ENCODE peak calls at places on chromosomes 7 and 10, in six cellular contexts. One of them, this sample, is unnamed.

GRCh38 chr7:122556873-122557542 is 141.9 kb downstream of the RNF133 start:
- DNase-seq in activated CD4-positive, alpha-beta T cell treated with anti-CD3 and anti-CD28 coated beads, Interleukin-2, amount 10 ng/mL, durations not matched to agents 7 days and 5 days: no peak
- DNase-seq in activated T-cell treated with anti-CD3 and anti-CD28 coated beads for 1 hour: no peak
- DNase-seq in NCI-H1105: no peak
- DNase-seq in psoas muscle: no peak
- DNase-seq in GM13976: no peak
- DNase-seq in this sample: no peak

GRCh38 chr10:49594594-49594993 is 15.5 kb upstream of the SLC18A3 start:
- DNase-seq in activated CD4-positive, alpha-beta T cell treated with anti-CD3 and anti-CD28 coated beads, Interleukin-2, amount 10 ng/mL, durations not matched to agents 7 days and 5 days: peak
- DNase-seq in psoas muscle: no peak
- DNase-seq in NCI-H1105: no peak
- DNase-seq in activated T-cell treated with anti-CD3 and anti-CD28 coated beads for 1 hour: no peak
- DNase-seq in GM13976: peak
- DNase-seq in this sample: peak

GRCh38 chr7:74581916-74582440 is 75.5 kb upstream of the GTF2I start:
- DNase-seq in activated CD4-positive, alpha-beta T cell treated with anti-CD3 and anti-CD28 coated beads, Interleukin-2, amount 10 ng/mL, durations not matched to agents 7 days and 5 days: no peak
- DNase-seq in psoas muscle: no peak
- DNase-seq in GM13976: no peak
- DNase-seq in NCI-H1105: no peak
- DNase-seq in activated T-cell treated with anti-CD3 and anti-CD28 coated beads for 1 hour: no peak
- DNase-seq in this sample: no peak

GRCh38 chr10:113858541-113858940 is 4.1 kb downstream of the NHLRC2 start:
- DNase-seq in psoas muscle: no peak
- DNase-seq in activated T-cell treated with anti-CD3 and anti-CD28 coated beads for 1 hour: no peak
- DNase-seq in GM13976: no peak
- DNase-seq in activated CD4-positive, alpha-beta T cell treated with anti-CD3 and anti-CD28 coated beads, Interleukin-2, amount 10 ng/mL, durations not matched to agents 7 days and 5 days: no peak
- DNase-seq in NCI-H1105: no peak
- DNase-seq in this sample: no peak

GRCh38 chr7:6092953-6093354 is 61.8 kb downstream of the ANKRD61 start:
- DNase-seq in NCI-H1105: no peak
- DNase-seq in psoas muscle: no peak
- DNase-seq in activated T-cell treated with anti-CD3 and anti-CD28 coated beads for 1 hour: no peak
- DNase-seq in activated CD4-positive, alpha-beta T cell treated with anti-CD3 and anti-CD28 coated beads, Interleukin-2, amount 10 ng/mL, durations not matched to agents 7 days and 5 days: no peak
- DNase-seq in GM13976: no peak
- DNase-seq in this sample: no peak

GRCh38 chr10:101631821-101632475 is 43.8 kb downstream of the DPCD start:
- DNase-seq in GM13976: no peak
- DNase-seq in activated CD4-positive, alpha-beta T cell treated with anti-CD3 and anti-CD28 coated beads, Interleukin-2, amount 10 ng/mL, durations not matched to agents 7 days and 5 days: no peak
- DNase-seq in psoas muscle: no peak
- DNase-seq in NCI-H1105: no peak
- DNase-seq in activated T-cell treated with anti-CD3 and anti-CD28 coated beads for 1 hour: no peak
- DNase-seq in this sample: no peak

GRCh38 chr7:43454936-43455518 is 127.9 kb upstream of the STK17A start:
- DNase-seq in psoas muscle: no peak
- DNase-seq in GM13976: peak
- DNase-seq in activated T-cell treated with anti-CD3 and anti-CD28 coated beads for 1 hour: no peak
- DNase-seq in NCI-H1105: peak
- DNase-seq in activated CD4-positive, alpha-beta T cell treated with anti-CD3 and anti-CD28 coated beads, Interleukin-2, amount 10 ng/mL, durations not matched to agents 7 days and 5 days: no peak
- DNase-seq in this sample: no peak

GRCh38 chr10:76282122-76283030 is 851.0 kb downstream of the LRMDA start:
- DNase-seq in psoas muscle: no peak
- DNase-seq in activated T-cell treated with anti-CD3 and anti-CD28 coated beads for 1 hour: no peak
- DNase-seq in NCI-H1105: peak
- DNase-seq in activated CD4-positive, alpha-beta T cell treated with anti-CD3 and anti-CD28 coated beads, Interleukin-2, amount 10 ng/mL, durations not matched to agents 7 days and 5 days: no peak
- DNase-seq in GM13976: no peak
- DNase-seq in this sample: no peak

GRCh38 chr7:17376595-17376994 is 78.1 kb downstream of the AHR start:
- DNase-seq in GM13976: no peak
- DNase-seq in activated T-cell treated with anti-CD3 and anti-CD28 coated beads for 1 hour: no peak
- DNase-seq in psoas muscle: no peak
- DNase-seq in NCI-H1105: no peak
- DNase-seq in activated CD4-positive, alpha-beta T cell treated with anti-CD3 and anti-CD28 coated beads, Interleukin-2, amount 10 ng/mL, durations not matched to agents 7 days and 5 days: no peak
- DNase-seq in this sample: no peak

GRCh38 chr10:25858076-25858475 is 76.0 kb upstream of the MYO3A start:
- DNase-seq in psoas muscle: no peak
- DNase-seq in activated T-cell treated with anti-CD3 and anti-CD28 coated beads for 1 hour: no peak
- DNase-seq in activated CD4-positive, alpha-beta T cell treated with anti-CD3 and anti-CD28 coated beads, Interleukin-2, amount 10 ng/mL, durations not matched to agents 7 days and 5 days: no peak
- DNase-seq in NCI-H1105: no peak
- DNase-seq in GM13976: no peak
- DNase-seq in this sample: no peak

GRCh38 chr7:29970158-29970557 is 19.4 kb downstream of the SCRN1 start:
- DNase-seq in psoas muscle: no peak
- DNase-seq in activated CD4-positive, alpha-beta T cell treated with anti-CD3 and anti-CD28 coated beads, Interleukin-2, amount 10 ng/mL, durations not matched to agents 7 days and 5 days: no peak
- DNase-seq in GM13976: no peak
- DNase-seq in NCI-H1105: no peak
- DNase-seq in activated T-cell treated with anti-CD3 and anti-CD28 coated beads for 1 hour: no peak
- DNase-seq in this sample: no peak

GRCh38 chr7:80047032-80047431 is 87.6 kb upstream of the GNAI1 start:
- DNase-seq in activated CD4-positive, alpha-beta T cell treated with anti-CD3 and anti-CD28 coated beads, Interleukin-2, amount 10 ng/mL, durations not matched to agents 7 days and 5 days: no peak
- DNase-seq in psoas muscle: no peak
- DNase-seq in activated T-cell treated with anti-CD3 and anti-CD28 coated beads for 1 hour: no peak
- DNase-seq in GM13976: no peak
- DNase-seq in NCI-H1105: peak
- DNase-seq in this sample: no peak

GRCh38 chr7:83547526-83547925 is 101.4 kb downstream of the SEMA3E start:
- DNase-seq in GM13976: no peak
- DNase-seq in psoas muscle: no peak
- DNase-seq in NCI-H1105: peak
- DNase-seq in activated CD4-positive, alpha-beta T cell treated with anti-CD3 and anti-CD28 coated beads, Interleukin-2, amount 10 ng/mL, durations not matched to agents 7 days and 5 days: no peak
- DNase-seq in activated T-cell treated with anti-CD3 and anti-CD28 coated beads for 1 hour: no peak
- DNase-seq in this sample: no peak

GRCh38 chr7:7176421-7177043 is 5.8 kb upstream of the C1GALT1 start:
- DNase-seq in activated T-cell treated with anti-CD3 and anti-CD28 coated beads for 1 hour: no peak
- DNase-seq in NCI-H1105: no peak
- DNase-seq in psoas muscle: no peak
- DNase-seq in activated CD4-positive, alpha-beta T cell treated with anti-CD3 and anti-CD28 coated beads, Interleukin-2, amount 10 ng/mL, durations not matched to agents 7 days and 5 days: no peak
- DNase-seq in GM13976: no peak
- DNase-seq in this sample: no peak

GRCh38 chr10:79193694-79194382 is 125.1 kb downstream of the ZMIZ1 start:
- DNase-seq in GM13976: no peak
- DNase-seq in activated T-cell treated with anti-CD3 and anti-CD28 coated beads for 1 hour: no peak
- DNase-seq in activated CD4-positive, alpha-beta T cell treated with anti-CD3 and anti-CD28 coated beads, Interleukin-2, amount 10 ng/mL, durations not matched to agents 7 days and 5 days: no peak
- DNase-seq in psoas muscle: no peak
- DNase-seq in NCI-H1105: no peak
- DNase-seq in this sample: no peak

GRCh38 chr10:28939352-28940157 is 262.2 kb downstream of the BAMBI start:
- DNase-seq in activated T-cell treated with anti-CD3 and anti-CD28 coated beads for 1 hour: no peak
- DNase-seq in GM13976: no peak
- DNase-seq in activated CD4-positive, alpha-beta T cell treated with anti-CD3 and anti-CD28 coated beads, Interleukin-2, amount 10 ng/mL, durations not matched to agents 7 days and 5 days: no peak
- DNase-seq in psoas muscle: peak
- DNase-seq in NCI-H1105: peak
- DNase-seq in this sample: peak

GRCh38 chr10:46326066-46326465 is 39.3 kb downstream of the ANTXRL start:
- DNase-seq in GM13976: no peak
- DNase-seq in activated CD4-positive, alpha-beta T cell treated with anti-CD3 and anti-CD28 coated beads, Interleukin-2, amount 10 ng/mL, durations not matched to agents 7 days and 5 days: no peak
- DNase-seq in psoas muscle: no peak
- DNase-seq in activated T-cell treated with anti-CD3 and anti-CD28 coated beads for 1 hour: no peak
- DNase-seq in NCI-H1105: no peak
- DNase-seq in this sample: no peak

GRCh38 chr7:94440460-94441039 is 45.9 kb downstream of the COL1A2 start:
- DNase-seq in psoas muscle: no peak
- DNase-seq in NCI-H1105: no peak
- DNase-seq in activated T-cell treated with anti-CD3 and anti-CD28 coated beads for 1 hour: no peak
- DNase-seq in activated CD4-positive, alpha-beta T cell treated with anti-CD3 and anti-CD28 coated beads, Interleukin-2, amount 10 ng/mL, durations not matched to agents 7 days and 5 days: no peak
- DNase-seq in GM13976: no peak
- DNase-seq in this sample: no peak

GRCh38 chr10:119281581-119282071 is 74.3 kb downstream of the GRK5 start:
- DNase-seq in GM13976: no peak
- DNase-seq in psoas muscle: peak
- DNase-seq in activated T-cell treated with anti-CD3 and anti-CD28 coated beads for 1 hour: no peak
- DNase-seq in NCI-H1105: peak
- DNase-seq in activated CD4-positive, alpha-beta T cell treated with anti-CD3 and anti-CD28 coated beads, Interleukin-2, amount 10 ng/mL, durations not matched to agents 7 days and 5 days: no peak
- DNase-seq in this sample: peak

GRCh38 chr10:70337201-70337651 is 45.2 kb downstream of the LRRC20 start:
- DNase-seq in psoas muscle: no peak
- DNase-seq in activated T-cell treated with anti-CD3 and anti-CD28 coated beads for 1 hour: no peak
- DNase-seq in GM13976: no peak
- DNase-seq in NCI-H1105: no peak
- DNase-seq in activated CD4-positive, alpha-beta T cell treated with anti-CD3 and anti-CD28 coated beads, Interleukin-2, amount 10 ng/mL, durations not matched to agents 7 days and 5 days: no peak
- DNase-seq in this sample: no peak

GRCh38 chr10:34505338-34505737 is 309.8 kb downstream of the PARD3 start:
- DNase-seq in activated CD4-positive, alpha-beta T cell treated with anti-CD3 and anti-CD28 coated beads, Interleukin-2, amount 10 ng/mL, durations not matched to agents 7 days and 5 days: no peak
- DNase-seq in GM13976: no peak
- DNase-seq in NCI-H1105: no peak
- DNase-seq in psoas muscle: no peak
- DNase-seq in activated T-cell treated with anti-CD3 and anti-CD28 coated beads for 1 hour: no peak
- DNase-seq in this sample: no peak

GRCh38 chr7:69638674-69639073 is 40.4 kb downstream of the AUTS2 start:
- DNase-seq in psoas muscle: no peak
- DNase-seq in activated CD4-positive, alpha-beta T cell treated with anti-CD3 and anti-CD28 coated beads, Interleukin-2, amount 10 ng/mL, durations not matched to agents 7 days and 5 days: no peak
- DNase-seq in activated T-cell treated with anti-CD3 and anti-CD28 coated beads for 1 hour: no peak
- DNase-seq in GM13976: no peak
- DNase-seq in NCI-H1105: no peak
- DNase-seq in this sample: no peak

GRCh38 chr10:98380493-98381339 is 34.3 kb downstream of the PYROXD2 start:
- DNase-seq in NCI-H1105: no peak
- DNase-seq in activated CD4-positive, alpha-beta T cell treated with anti-CD3 and anti-CD28 coated beads, Interleukin-2, amount 10 ng/mL, durations not matched to agents 7 days and 5 days: no peak
- DNase-seq in GM13976: no peak
- DNase-seq in activated T-cell treated with anti-CD3 and anti-CD28 coated beads for 1 hour: no peak
- DNase-seq in psoas muscle: no peak
- DNase-seq in this sample: no peak

GRCh38 chr10:77287647-77288120 is 349.9 kb downstream of the KCNMA1 start:
- DNase-seq in NCI-H1105: no peak
- DNase-seq in activated CD4-positive, alpha-beta T cell treated with anti-CD3 and anti-CD28 coated beads, Interleukin-2, amount 10 ng/mL, durations not matched to agents 7 days and 5 days: no peak
- DNase-seq in psoas muscle: no peak
- DNase-seq in activated T-cell treated with anti-CD3 and anti-CD28 coated beads for 1 hour: no peak
- DNase-seq in GM13976: no peak
- DNase-seq in this sample: peak

GRCh38 chr7:45035371-45035770 is 35.4 kb downstream of the CCM2 start:
- DNase-seq in psoas muscle: no peak
- DNase-seq in NCI-H1105: no peak
- DNase-seq in activated CD4-positive, alpha-beta T cell treated with anti-CD3 and anti-CD28 coated beads, Interleukin-2, amount 10 ng/mL, durations not matched to agents 7 days and 5 days: no peak
- DNase-seq in activated T-cell treated with anti-CD3 and anti-CD28 coated beads for 1 hour: no peak
- DNase-seq in GM13976: no peak
- DNase-seq in this sample: no peak

GRCh38 chr10:50637003-50637579 is 13.3 kb upstream of the SGMS1 start:
- DNase-seq in GM13976: peak
- DNase-seq in activated CD4-positive, alpha-beta T cell treated with anti-CD3 and anti-CD28 coated beads, Interleukin-2, amount 10 ng/mL, durations not matched to agents 7 days and 5 days: peak
- DNase-seq in activated T-cell treated with anti-CD3 and anti-CD28 coated beads for 1 hour: no peak
- DNase-seq in NCI-H1105: no peak
- DNase-seq in psoas muscle: no peak
- DNase-seq in this sample: no peak

GRCh38 chr10:15856328-15857000 is 3.8 kb downstream of the MINDY3 start:
- DNase-seq in GM13976: no peak
- DNase-seq in psoas muscle: no peak
- DNase-seq in NCI-H1105: no peak
- DNase-seq in activated CD4-positive, alpha-beta T cell treated with anti-CD3 and anti-CD28 coated beads, Interleukin-2, amount 10 ng/mL, durations not matched to agents 7 days and 5 days: no peak
- DNase-seq in activated T-cell treated with anti-CD3 and anti-CD28 coated beads for 1 hour: no peak
- DNase-seq in this sample: no peak